ENCODE peak calls at places on chromosome 9, in nine cellular contexts. N is posterior vena cava, T is T47D, U is CD14-positive monocyte, G is GDM1, H is NCI-H1092 treated with DMSO at 0.1 percent for 48 hours, J is NCI-H69, B is heart right ventricle, Y is PC-3. V is an unnamed sample.

GRCh38 chr9:129313331-129313955 is 135.4 kb upstream of the IER5L start:
- DNase-seq in N (peak), T (no peak), U (no peak), G (no peak), H (no peak), J (no peak), B (no peak), Y (no peak), V (no peak)

GRCh38 chr9:36163049-36163839 is 5.9 kb upstream of the CCIN start:
- DNase-seq in N (peak), T (no peak), U (no peak), G (no peak), H (no peak), J (peak), B (peak), Y (no peak), V (no peak)

GRCh38 chr9:407255-407654 is 192.6 kb downstream of the DOCK8 start:
- DNase-seq in N (no peak), T (no peak), U (no peak), G (no peak), H (no peak), J (no peak), B (peak), Y (no peak), V (no peak)

GRCh38 chr9:84993105-84993504 is 323.6 kb downstream of the NTRK2 start:
- DNase-seq in N (no peak), T (no peak), U (no peak), G (no peak), H (no peak), J (no peak), B (no peak), Y (no peak), V (no peak)

GRCh38 chr9:93132287-93132927 is 1.6 kb downstream of the NINJ1 start:
- DNase-seq in N (peak), T (no peak), U (no peak), G (no peak), H (peak), J (peak), B (peak), Y (peak), V (no peak)

GRCh38 chr9:6811436-6811835 is 53.7 kb downstream of the KDM4C start:
- DNase-seq in N (no peak), T (no peak), U (no peak), G (no peak), H (no peak), J (peak), B (no peak), Y (peak), V (no peak)

GRCh38 chr9:27117489-27118135 is 8.6 kb downstream of the TEK start:
- DNase-seq in N (peak), T (no peak), U (no peak), G (no peak), H (peak), J (peak), B (peak), Y (peak), V (peak)

GRCh38 chr9:7042124-7042523 is 284.4 kb downstream of the KDM4C start:
- DNase-seq in N (no peak), T (no peak), U (no peak), G (no peak), H (no peak), J (no peak), B (no peak), Y (peak), V (no peak)

GRCh38 chr9:137025120-137025966 is 2.7 kb downstream of the ABCA2 start:
- DNase-seq in N (no peak), T (peak), U (no peak), G (no peak), H (peak), J (peak), B (no peak), Y (no peak), V (peak)

GRCh38 chr9:82565188-82565966 is 497.6 kb downstream of the RASEF start:
- DNase-seq in N (no peak), T (no peak), U (no peak), G (no peak), H (no peak), J (peak), B (peak), Y (no peak), V (no peak)

GRCh38 chr9:135130266-135130976 is 43.0 kb downstream of the OLFM1 start:
- DNase-seq in N (no peak), T (no peak), U (no peak), G (no peak), H (no peak), J (peak), B (peak), Y (no peak), V (peak)

GRCh38 chr9:93207326-93207814 is 23.4 kb downstream of the WNK2 start:
- DNase-seq in N (peak), T (no peak), U (no peak), G (no peak), H (peak), J (peak), B (peak), Y (no peak), V (peak)

GRCh38 chr9:127968046-127968445 is 12.7 kb downstream of the EEIG1 start:
- DNase-seq in N (no peak), T (no peak), U (no peak), G (no peak), H (no peak), J (peak), B (no peak), Y (peak), V (peak)

GRCh38 chr9:89314955-89315354 is 3.3 kb upstream of the SECISBP2 start:
- DNase-seq in N (no peak), T (no peak), U (no peak), G (no peak), H (no peak), J (no peak), B (no peak), Y (no peak), V (no peak)